ENCODE peak calls at places on chromosomes 12 and 14, in nine cellular contexts. B, U, M, C, T, V, R, A and F are unnamed samples.

GRCh38 chr14:68417007-68417659 is 375.7 kb downstream of the ZFP36L1 start:
- DNase-seq in M (no peak), C (no peak), U (no peak), A (no peak), B (no peak), T (no peak), V (no peak), R (no peak), F (no peak)

GRCh38 chr14:95514131-95515079 is 2.0 kb downstream of the SYNE3 start:
- DNase-seq in A (no peak), V (no peak), B (no peak), U (no peak), R (no peak), M (no peak), T (no peak), C (no peak), F (no peak)

GRCh38 chr14:73787760-73788508 is 63.7 kb upstream of the PTGR2 start:
- DNase-seq in C (no peak), U (no peak), M (no peak), R (peak), V (no peak), B (no peak), T (no peak), A (no peak), F (no peak)

GRCh38 chr12:3122841-3123678 is 45.9 kb downstream of the TSPAN9 start:
- DNase-seq in V (peak), R (peak), T (no peak), B (no peak), M (no peak), C (no peak), A (no peak), U (no peak), F (peak)

GRCh38 chr12:120048258-120048657 is 59.2 kb downstream of the BICDL1 start:
- DNase-seq in T (no peak), R (no peak), V (no peak), A (no peak), C (no peak), U (no peak), B (no peak), M (no peak), F (no peak)

GRCh38 chr14:47194051-47194450 is 481.4 kb downstream of the MDGA2 start:
- DNase-seq in V (no peak), U (no peak), R (no peak), C (no peak), A (no peak), M (no peak), T (no peak), B (no peak), F (peak)

GRCh38 chr12:131914179-131914702 is 14.8 kb upstream of the PUS1 start:
- DNase-seq in C (no peak), R (no peak), M (no peak), A (no peak), U (no peak), V (no peak), B (no peak), T (no peak), F (no peak)

GRCh38 chr12:89893972-89894706 is 185.5 kb upstream of the ATP2B1 start:
- DNase-seq in V (peak), M (no peak), B (no peak), C (no peak), A (no peak), R (no peak), T (no peak), U (no peak), F (no peak)

GRCh38 chr14:23669441-23669840 is 33.3 kb downstream of the DHRS2 start:
- DNase-seq in B (no peak), U (no peak), M (no peak), V (no peak), C (no peak), R (no peak), A (no peak), T (no peak), F (no peak)

GRCh38 chr12:92288533-92288932 is 142.9 kb upstream of the BTG1 start:
- DNase-seq in U (no peak), A (no peak), R (no peak), M (no peak), C (peak), B (no peak), T (no peak), V (no peak), F (no peak)

GRCh38 chr12:85007836-85008235 is 28.2 kb downstream of the TSPAN19 start:
- DNase-seq in U (no peak), M (no peak), R (no peak), C (no peak), T (no peak), V (no peak), B (no peak), A (no peak), F (no peak)

GRCh38 chr14:54535126-54535525 is 25.4 kb downstream of the CGRRF1 start:
- DNase-seq in M (no peak), R (no peak), V (no peak), T (no peak), B (no peak), A (no peak), C (no peak), U (no peak), F (no peak)

GRCh38 chr12:31231611-31232360 is 94.2 kb downstream of the SINHCAF start:
- DNase-seq in R (no peak), U (no peak), V (no peak), C (no peak), B (no peak), T (no peak), M (no peak), A (no peak), F (no peak)

GRCh38 chr14:90924618-90925345 is 108.6 kb upstream of the TTC7B start:
- DNase-seq in M (no peak), T (no peak), B (no peak), R (no peak), C (no peak), V (no peak), U (no peak), A (no peak), F (no peak)

GRCh38 chr14:68590233-68590535 is 202.7 kb downstream of the ZFP36L1 start:
- DNase-seq in V (no peak), U (peak), C (no peak), R (no peak), M (no peak), T (no peak), B (no peak), A (no peak), F (no peak)

GRCh38 chr12:26878661-26879119 is 45.7 kb upstream of the ITPR2 start:
- DNase-seq in V (peak), M (no peak), T (peak), R (no peak), C (peak), A (peak), B (peak), U (peak), F (no peak)

GRCh38 chr14:45083979-45084722 is at the start of gene PRPF39:
- DNase-seq in C (peak), R (peak), A (peak), U (peak), T (peak), V (peak), M (peak), B (peak), F (peak)
- TF ChIP-seq POLR2A in C (peak), R (peak), A (no peak), U (peak), T (peak), V (peak), M (peak), B (peak), F (peak)

GRCh38 chr12:124345795-124346194 is 50.9 kb downstream of the RFLNA start:
- DNase-seq in A (no peak), C (no peak), B (no peak), V (no peak), M (no peak), R (no peak), T (no peak), U (no peak), F (no peak)
- TF ChIP-seq POLR2A in A (no peak), C (no peak), B (no peak), V (no peak), M (no peak), R (no peak), T (no peak), U (no peak), F (no peak)

DNA sequence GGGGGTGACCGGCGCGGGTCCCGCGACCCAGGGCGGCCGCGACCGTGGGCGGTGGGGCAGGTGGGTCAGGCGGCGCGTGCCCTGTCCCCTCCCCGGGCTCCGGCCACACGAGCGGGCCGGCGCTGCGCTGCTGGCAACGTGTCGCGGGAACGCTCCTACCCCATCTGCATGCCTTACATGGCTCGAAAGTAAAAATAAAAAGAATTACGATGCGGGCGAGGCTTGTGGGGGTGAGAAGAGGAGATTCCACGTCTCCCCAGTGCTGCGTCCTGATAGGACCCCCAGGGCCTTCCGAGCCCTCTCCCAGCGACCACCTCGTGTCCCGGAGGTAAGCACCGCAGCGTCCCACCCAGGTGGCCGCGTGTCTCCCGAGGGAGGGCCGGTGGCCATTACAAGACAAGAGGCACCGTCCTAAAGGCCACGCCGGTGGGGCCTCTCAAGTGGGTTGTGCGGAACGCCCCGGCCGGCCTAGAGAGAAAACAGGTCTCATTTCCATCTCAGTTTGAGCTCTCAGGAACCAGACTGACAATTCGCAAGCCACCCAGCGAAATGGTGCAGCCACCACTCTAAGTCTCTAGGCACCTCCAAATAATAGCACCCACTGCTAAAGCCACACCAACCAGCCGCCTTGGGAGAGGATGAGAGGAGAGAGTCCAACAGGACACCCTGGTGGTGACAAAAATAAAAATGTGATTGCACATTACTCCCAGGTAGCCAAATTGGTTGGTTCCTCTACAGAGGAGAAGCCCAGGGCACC is 614 bp upstream of the FOXN3 start:
- DNase-seq in B (peak), A (peak), R (peak), U (peak), M (peak), C (peak), V (peak), T (peak), F (no peak)
- TF ChIP-seq POLR2A in B (no peak), A (no peak), R (no peak), U (no peak), M (no peak), C (no peak), V (no peak), T (peak), F (no peak)

GRCh38 chr12:14394317-14395058 is 29.0 kb downstream of the ATF7IP start:
- DNase-seq in V (peak), T (no peak), M (peak), B (peak), A (peak), U (peak), C (no peak), R (no peak), F (no peak)
- TF ChIP-seq POLR2A in V (peak), T (no peak), M (no peak), B (peak), A (no peak), U (no peak), C (no peak), R (no peak), F (no peak)

DNA sequence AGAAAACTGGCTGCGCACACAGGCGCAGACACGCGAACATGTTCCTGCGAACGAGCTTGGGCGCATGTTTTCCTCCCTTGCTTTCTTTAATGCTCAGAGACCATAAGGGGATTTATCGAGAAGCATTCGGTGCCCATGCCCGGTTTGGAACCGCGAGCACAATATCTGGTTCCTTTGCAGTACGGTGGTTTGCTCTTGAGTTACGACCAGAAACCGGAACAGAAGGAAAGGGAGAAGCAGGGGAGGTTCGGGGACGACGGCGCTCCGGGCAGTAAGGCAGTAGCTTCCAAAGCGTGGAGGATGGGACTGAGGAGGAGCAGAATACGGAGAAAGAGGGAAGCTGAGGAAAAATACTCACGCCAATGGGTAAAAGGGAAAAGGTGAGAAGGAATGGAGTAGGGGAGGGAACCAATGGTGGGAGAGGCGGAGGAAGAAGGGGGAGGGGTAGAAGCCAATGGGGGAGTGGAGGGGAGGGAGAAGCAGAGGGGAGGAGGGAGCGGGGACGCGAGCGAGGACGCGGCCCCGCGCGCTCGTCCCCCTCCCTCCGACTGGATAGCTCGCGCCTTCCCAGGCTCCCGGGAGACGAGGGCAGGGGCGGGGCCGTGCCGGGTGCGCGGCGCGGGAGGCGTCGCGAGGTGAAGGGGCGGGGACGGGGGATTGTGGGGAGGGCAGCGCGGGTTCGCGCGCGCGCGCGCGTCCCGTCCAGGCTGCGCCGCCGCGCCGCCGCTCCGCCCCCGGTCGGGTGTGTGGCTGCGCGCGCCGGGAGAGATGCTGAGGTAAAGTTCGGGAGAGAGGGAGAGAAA is 625 bp upstream of the ARHGAP5 start:
- DNase-seq in B (peak), R (peak), U (peak), C (peak), T (peak), V (peak), M (peak), A (peak), F (peak)
- TF ChIP-seq POLR2A in B (peak), R (no peak), U (peak), C (peak), T (peak), V (peak), M (peak), A (no peak), F (no peak)

GRCh38 chr12:53483225-53483978 is 15.9 kb downstream of the MAP3K12 start:
- DNase-seq in V (no peak), U (no peak), B (no peak), T (peak), C (no peak), R (no peak), A (no peak), M (no peak), F (no peak)
- TF ChIP-seq POLR2A in V (no peak), U (no peak), B (no peak), T (no peak), C (no peak), R (no peak), A (no peak), M (no peak), F (no peak)

GRCh38 chr12:76784600-76785051 is 20.7 kb downstream of the ZDHHC17 start:
- DNase-seq in R (no peak), A (no peak), V (no peak), C (no peak), T (no peak), M (no peak), U (peak), B (no peak), F (no peak)

GRCh38 chr12:76789335-76790050 is 25.6 kb downstream of the ZDHHC17 start:
- DNase-seq in U (no peak), C (no peak), M (no peak), T (no peak), V (no peak), A (no peak), B (no peak), R (no peak), F (no peak)

GRCh38 chr12:76787689-76788088 is 23.8 kb downstream of the ZDHHC17 start:
- DNase-seq in U (no peak), R (no peak), T (no peak), M (no peak), C (no peak), A (no peak), V (no peak), B (no peak), F (no peak)

GRCh38 chr12:76785407-76785806 is 21.5 kb downstream of the ZDHHC17 start:
- DNase-seq in R (no peak), V (no peak), U (no peak), B (no peak), T (no peak), A (no peak), C (no peak), M (no peak), F (no peak)

GRCh38 chr12:76786986-76787385 is 23.1 kb downstream of the ZDHHC17 start:
- DNase-seq in V (no peak), C (no peak), A (no peak), T (no peak), M (no peak), B (no peak), R (no peak), U (no peak), F (no peak)
- TF ChIP-seq POLR2A in V (no peak), C (no peak), A (no peak), T (no peak), M (no peak), B (no peak), R (no peak), U (no peak), F (no peak)

GRCh38 chr14:104771374-104771773 is 18.4 kb downstream of the SIVA1 start:
- DNase-seq in B (no peak), C (no peak), T (no peak), A (no peak), M (no peak), V (no peak), U (no peak), R (no peak), F (no peak)
- TF ChIP-seq POLR2A in B (no peak), C (no peak), T (no peak), A (no peak), M (no peak), V (no peak), U (no peak), R (no peak), F (no peak)

DNA sequence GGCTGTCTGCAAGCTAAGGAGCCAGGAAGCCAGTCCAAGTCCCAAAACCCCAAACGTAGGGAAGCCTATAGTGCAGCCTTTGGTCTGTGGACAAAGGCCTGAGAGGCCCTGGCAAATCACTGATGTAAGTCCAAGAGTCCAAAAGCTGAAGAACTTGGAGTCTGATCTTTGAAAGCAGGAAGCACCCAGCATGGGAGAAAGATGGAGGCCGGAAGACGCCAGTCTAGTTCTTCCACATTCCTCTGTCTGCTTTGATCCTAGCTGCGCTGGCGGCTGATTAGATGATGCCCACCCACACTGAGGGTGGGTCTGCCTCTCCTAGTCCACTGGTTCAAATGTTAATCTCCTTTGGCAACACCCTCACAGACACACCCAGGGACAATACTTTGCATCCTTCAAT is 58.5 kb downstream of the CAPS2 start:
- DNase-seq in V (no peak), T (no peak), C (no peak), B (no peak), U (no peak), M (no peak), A (no peak), R (no peak), F (no peak)
- TF ChIP-seq POLR2A in V (no peak), T (no peak), C (no peak), B (no peak), U (no peak), M (no peak), A (no peak), R (no peak), F (no peak)

GRCh38 chr12:56724660-56724988 is 475 bp downstream of the NACA start:
- DNase-seq in A (no peak), C (peak), U (peak), V (no peak), M (no peak), T (no peak), R (no peak), B (peak), F (no peak)

GRCh38 chr12:56723889-56724659 is 1.0 kb downstream of the NACA start:
- DNase-seq in A (peak), M (no peak), R (no peak), C (peak), V (peak), T (peak), U (peak), B (peak), F (no peak)

GRCh38 chr12:56723352-56723751 is 1.7 kb downstream of the NACA start:
- DNase-seq in A (no peak), U (no peak), M (no peak), B (no peak), R (no peak), C (no peak), T (no peak), V (no peak), F (no peak)

GRCh38 chr12:56725723-56726102 is 614 bp upstream of the NACA start:
- DNase-seq in T (no peak), U (no peak), B (no peak), R (no peak), C (no peak), V (no peak), A (no peak), M (no peak), F (no peak)

DNA sequence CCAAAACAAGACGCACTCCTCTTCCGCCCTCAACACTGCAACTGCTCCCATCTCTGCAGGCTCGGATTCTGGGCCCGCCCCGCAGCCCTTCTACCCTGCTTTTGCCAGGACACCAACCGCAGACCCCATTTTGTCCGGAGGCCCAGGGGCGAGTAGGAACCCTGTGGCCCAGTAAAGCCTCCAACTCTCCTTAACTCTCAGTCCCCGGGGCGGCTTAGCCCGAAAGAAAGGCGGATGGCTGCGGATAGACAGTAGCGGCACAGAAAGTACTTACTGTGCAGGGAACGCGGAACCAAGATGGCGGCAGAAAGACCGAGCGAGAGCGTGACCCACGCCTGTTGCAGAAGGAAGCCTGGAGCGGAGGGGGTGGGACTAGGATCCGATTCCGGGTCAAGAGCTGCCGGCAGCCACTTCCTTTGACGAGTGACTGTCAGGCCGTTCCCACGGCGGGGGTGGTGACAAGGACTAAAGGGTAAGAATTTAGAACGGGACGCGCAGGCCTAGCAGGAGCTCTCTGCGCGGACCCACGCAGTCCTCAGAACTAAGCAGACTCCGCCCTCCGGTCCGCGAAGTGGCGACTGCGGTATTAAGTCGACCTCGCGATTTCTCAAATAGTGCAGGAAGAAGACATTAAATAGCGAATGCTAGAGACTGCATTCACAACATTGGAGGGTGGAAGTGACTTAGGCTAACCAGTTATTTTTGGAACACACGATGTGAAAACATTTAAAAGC is at the start of gene NACA:
- DNase-seq in V (peak), A (peak), U (peak), R (peak), B (peak), T (peak), C (peak), M (peak), F (peak)
- TF ChIP-seq POLR2A in V (peak), A (no peak), U (peak), R (peak), B (peak), T (peak), C (peak), M (peak), F (peak)